ENCODE peak calls at places on chromosomes 13 and 19, in eight cellular contexts. One of them, this sample, is unnamed.

GRCh38 chr19:12703056-12703455 is 6.6 kb upstream of the FBXW9 start:
- DNase-seq in ovary: no peak
- DNase-seq in AG20443: peak
- DNase-seq in amygdala: no peak
- DNase-seq in fibroblast of the aortic adventitia: peak
- DNase-seq in glutamatergic neuron: peak
- DNase-seq in stimulated activated CD4-positive, alpha-beta T cell treated with anti-CD3 and anti-CD28 coated beads, Interleukin-1b, Interleukin-23, amount 100 ng/mL, for 24 hours: no peak
- DNase-seq in mesenchymal stem cell: peak
- DNase-seq in this sample: peak

GRCh38 chr19:5625641-5626040 is 2.8 kb downstream of the SAFB start:
- DNase-seq in glutamatergic neuron: no peak
- DNase-seq in ovary: no peak
- DNase-seq in fibroblast of the aortic adventitia: no peak
- DNase-seq in AG20443: no peak
- DNase-seq in amygdala: no peak
- DNase-seq in stimulated activated CD4-positive, alpha-beta T cell treated with anti-CD3 and anti-CD28 coated beads, Interleukin-1b, Interleukin-23, amount 100 ng/mL, for 24 hours: no peak
- DNase-seq in mesenchymal stem cell: no peak
- DNase-seq in this sample: no peak

GRCh38 chr13:94585543-94586101 is 10.3 kb downstream of the TGDS start:
- DNase-seq in amygdala: no peak
- DNase-seq in fibroblast of the aortic adventitia: no peak
- DNase-seq in AG20443: no peak
- DNase-seq in glutamatergic neuron: no peak
- DNase-seq in mesenchymal stem cell: no peak
- DNase-seq in stimulated activated CD4-positive, alpha-beta T cell treated with anti-CD3 and anti-CD28 coated beads, Interleukin-1b, Interleukin-23, amount 100 ng/mL, for 24 hours: no peak
- DNase-seq in ovary: no peak
- DNase-seq in this sample: no peak

GRCh38 chr19:2952953-2953481 is 8.2 kb upstream of the ZNF77 start:
- DNase-seq in stimulated activated CD4-positive, alpha-beta T cell treated with anti-CD3 and anti-CD28 coated beads, Interleukin-1b, Interleukin-23, amount 100 ng/mL, for 24 hours: no peak
- DNase-seq in AG20443: peak
- DNase-seq in mesenchymal stem cell: no peak
- DNase-seq in glutamatergic neuron: no peak
- DNase-seq in amygdala: no peak
- DNase-seq in fibroblast of the aortic adventitia: peak
- DNase-seq in ovary: no peak
- DNase-seq in this sample: no peak

GRCh38 chr19:45361608-45362007 is 8.8 kb downstream of the ERCC2 start:
- DNase-seq in amygdala: no peak
- DNase-seq in mesenchymal stem cell: no peak
- DNase-seq in ovary: no peak
- DNase-seq in stimulated activated CD4-positive, alpha-beta T cell treated with anti-CD3 and anti-CD28 coated beads, Interleukin-1b, Interleukin-23, amount 100 ng/mL, for 24 hours: no peak
- DNase-seq in AG20443: no peak
- DNase-seq in glutamatergic neuron: no peak
- DNase-seq in fibroblast of the aortic adventitia: no peak
- DNase-seq in this sample: no peak

GRCh38 chr13:73090116-73090811 is 31.5 kb downstream of the KLF5 start:
- DNase-seq in amygdala: no peak
- DNase-seq in fibroblast of the aortic adventitia: peak
- DNase-seq in AG20443: peak
- DNase-seq in mesenchymal stem cell: peak
- DNase-seq in ovary: no peak
- DNase-seq in glutamatergic neuron: no peak
- DNase-seq in stimulated activated CD4-positive, alpha-beta T cell treated with anti-CD3 and anti-CD28 coated beads, Interleukin-1b, Interleukin-23, amount 100 ng/mL, for 24 hours: no peak
- DNase-seq in this sample: peak

GRCh38 chr19:1601613-1602064 is 3.6 kb downstream of the UQCR11 start:
- DNase-seq in stimulated activated CD4-positive, alpha-beta T cell treated with anti-CD3 and anti-CD28 coated beads, Interleukin-1b, Interleukin-23, amount 100 ng/mL, for 24 hours: no peak
- DNase-seq in ovary: no peak
- DNase-seq in glutamatergic neuron: no peak
- DNase-seq in fibroblast of the aortic adventitia: no peak
- DNase-seq in amygdala: no peak
- DNase-seq in mesenchymal stem cell: no peak
- DNase-seq in AG20443: no peak
- DNase-seq in this sample: no peak

GRCh38 chr13:43916828-43917227 is 37.1 kb downstream of the LACC1 start:
- DNase-seq in ovary: no peak
- DNase-seq in fibroblast of the aortic adventitia: no peak
- DNase-seq in stimulated activated CD4-positive, alpha-beta T cell treated with anti-CD3 and anti-CD28 coated beads, Interleukin-1b, Interleukin-23, amount 100 ng/mL, for 24 hours: no peak
- DNase-seq in glutamatergic neuron: no peak
- DNase-seq in mesenchymal stem cell: no peak
- DNase-seq in AG20443: no peak
- DNase-seq in amygdala: no peak
- DNase-seq in this sample: no peak

GRCh38 chr13:45206340-45206739 is 5.5 kb upstream of the KCTD4 start:
- DNase-seq in AG20443: peak
- DNase-seq in amygdala: no peak
- DNase-seq in stimulated activated CD4-positive, alpha-beta T cell treated with anti-CD3 and anti-CD28 coated beads, Interleukin-1b, Interleukin-23, amount 100 ng/mL, for 24 hours: no peak
- DNase-seq in ovary: no peak
- DNase-seq in glutamatergic neuron: no peak
- DNase-seq in mesenchymal stem cell: peak
- DNase-seq in fibroblast of the aortic adventitia: peak
- DNase-seq in this sample: peak

GRCh38 chr19:29410974-29411615 is 114.7 kb upstream of the VSTM2B start:
- DNase-seq in ovary: peak
- DNase-seq in stimulated activated CD4-positive, alpha-beta T cell treated with anti-CD3 and anti-CD28 coated beads, Interleukin-1b, Interleukin-23, amount 100 ng/mL, for 24 hours: no peak
- DNase-seq in AG20443: no peak
- DNase-seq in fibroblast of the aortic adventitia: no peak
- DNase-seq in glutamatergic neuron: no peak
- DNase-seq in amygdala: no peak
- DNase-seq in mesenchymal stem cell: no peak
- DNase-seq in this sample: no peak

GRCh38 chr19:53980553-53981407 is 10.7 kb upstream of the CACNG6 start:
- DNase-seq in ovary: no peak
- DNase-seq in glutamatergic neuron: peak
- DNase-seq in AG20443: no peak
- DNase-seq in mesenchymal stem cell: peak
- DNase-seq in amygdala: no peak
- DNase-seq in stimulated activated CD4-positive, alpha-beta T cell treated with anti-CD3 and anti-CD28 coated beads, Interleukin-1b, Interleukin-23, amount 100 ng/mL, for 24 hours: no peak
- DNase-seq in fibroblast of the aortic adventitia: peak
- DNase-seq in this sample: peak

GRCh38 chr19:29683009-29683408 is 17.7 kb downstream of the PLEKHF1 start:
- DNase-seq in stimulated activated CD4-positive, alpha-beta T cell treated with anti-CD3 and anti-CD28 coated beads, Interleukin-1b, Interleukin-23, amount 100 ng/mL, for 24 hours: no peak
- DNase-seq in glutamatergic neuron: no peak
- DNase-seq in ovary: no peak
- DNase-seq in amygdala: no peak
- DNase-seq in AG20443: no peak
- DNase-seq in mesenchymal stem cell: no peak
- DNase-seq in fibroblast of the aortic adventitia: no peak
- DNase-seq in this sample: no peak

GRCh38 chr19:8085606-8086464 is 33.3 kb downstream of the CCL25 start:
- DNase-seq in glutamatergic neuron: no peak
- DNase-seq in amygdala: no peak
- DNase-seq in fibroblast of the aortic adventitia: no peak
- DNase-seq in stimulated activated CD4-positive, alpha-beta T cell treated with anti-CD3 and anti-CD28 coated beads, Interleukin-1b, Interleukin-23, amount 100 ng/mL, for 24 hours: no peak
- DNase-seq in AG20443: no peak
- DNase-seq in ovary: no peak
- DNase-seq in mesenchymal stem cell: no peak
- DNase-seq in this sample: peak